ENCODE peak calls at places on chromosome 1, in seven cellular contexts. E is uterus, O is substantia nigra, P is IMR-90, B is smooth muscle cell of the brain vasculature, I is T-cell, H is NCI-H1930. N is an unnamed sample.

GRCh38 chr1:91700771-91701493 is 185.0 kb downstream of the TGFBR3 start:
- DNase-seq in I (no peak), H (no peak), E (no peak), O (no peak), B (peak), P (peak), N (peak)

GRCh38 chr1:70504821-70505193 is 93.7 kb downstream of the CTH start:
- DNase-seq in B (no peak), E (peak), H (no peak), P (peak), I (no peak), O (no peak), N (peak)

GRCh38 chr1:225881081-225882007 is 836 bp downstream of the TMEM63A start:
- DNase-seq in E (peak), I (peak), O (no peak), B (no peak), H (no peak), P (peak), N (no peak)

GRCh38 chr1:220498188-220498587 is 29.7 kb upstream of the MARK1 start:
- DNase-seq in P (no peak), O (no peak), B (no peak), I (no peak), E (no peak), H (no peak), N (peak)

GRCh38 chr1:201696217-201696761 is 132.7 kb upstream of the IPO9 start:
- DNase-seq in B (peak), H (no peak), I (no peak), P (peak), E (peak), O (peak), N (peak)

GRCh38 chr1:117059334-117059677 is 820 bp upstream of the TTF2 start:
- DNase-seq in I (peak), H (peak), P (no peak), E (no peak), B (no peak), O (no peak), N (no peak)

GRCh38 chr1:1677718-1678580 is 14.6 kb downstream of the SLC35E2B start:
- DNase-seq in E (no peak), O (no peak), B (no peak), I (peak), H (no peak), P (no peak), N (no peak)

GRCh38 chr1:197181982-197182381 is 35.5 kb upstream of the ASPM start:
- DNase-seq in O (no peak), E (no peak), I (no peak), B (no peak), P (no peak), H (no peak), N (no peak)

GRCh38 chr1:230834292-230834691 is 34.0 kb downstream of the C1orf198 start:
- DNase-seq in H (no peak), O (no peak), E (no peak), I (no peak), B (no peak), P (no peak), N (no peak)

GRCh38 chr1:17187065-17187464 is 17.9 kb upstream of the PADI1 start:
- DNase-seq in O (no peak), H (no peak), I (no peak), B (no peak), P (no peak), E (no peak), N (no peak)

GRCh38 chr1:6260433-6260934 is 414 bp downstream of the GPR153 start:
- DNase-seq in P (no peak), H (no peak), I (no peak), O (no peak), E (no peak), B (no peak), N (no peak)

GRCh38 chr1:215002471-215002870 is 80.1 kb upstream of the KCNK2 start:
- DNase-seq in B (no peak), E (no peak), I (no peak), P (peak), O (no peak), H (no peak), N (peak)

N was measured in amniotic epithelial cell.